ENCODE peak calls at places on chromosomes 2 and 18, in eight cellular contexts. G is body of pancreas, S is lower lobe of right lung, X is thoracic aorta, I is GM12878, U is heart left ventricle, B is upper lobe of left lung, H is upper lobe of right lung. D is an unnamed sample.

GRCh38 chr2:200199005-200199404 is 107.5 kb upstream of the SPATS2L start:
- ATAC-seq in H (peak; percentile 84), B (no peak), S (peak; percentile 62), G (no peak), X (no peak), U (no peak), I (peak; percentile 45), D (no peak)

GRCh38 chr2:46434851-46435273 is 44.5 kb upstream of the TMEM247 start:
- ATAC-seq in I (no peak), B (no peak), S (no peak), G (no peak), H (no peak), X (no peak), U (no peak), D (no peak)

GRCh38 chr2:104493698-104494097 is 360.2 kb upstream of the POU3F3 start:
- ATAC-seq in U (no peak), H (no peak), G (no peak), X (no peak), B (no peak), I (no peak), S (no peak), D (no peak)

GRCh38 chr2:127035212-127035611 is 71.7 kb downstream of the BIN1 start:
- ATAC-seq in B (no peak), G (no peak), U (no peak), S (no peak), X (no peak), I (peak; percentile 75), H (no peak), D (no peak)

GRCh38 chr2:239830718-239831271 is 194.3 kb downstream of the NDUFA10 start:
- ATAC-seq in I (no peak), X (no peak), H (no peak), U (no peak), G (peak; percentile 24), B (no peak), S (no peak), D (peak; percentile 8)

GRCh38 chr2:143254108-143254507 is 124.9 kb downstream of the ARHGAP15 start:
- ATAC-seq in X (no peak), S (no peak), I (no peak), B (no peak), H (no peak), U (no peak), G (no peak), D (no peak)

GRCh38 chr2:168851674-168852320 is 38.4 kb downstream of the SPC25 start:
- ATAC-seq in H (no peak), S (no peak), I (no peak), X (no peak), B (no peak), U (no peak), G (no peak), D (no peak)

GRCh38 chr2:86223098-86223681 is 23.9 kb downstream of the MRPL35 start:
- ATAC-seq in I (no peak), H (peak; percentile 22), U (peak; percentile 83), B (no peak), S (peak; percentile 15), G (peak; percentile 47), X (no peak), D (peak; percentile 88)

GRCh38 chr2:173021939-173022371 is 53.7 kb upstream of the MAP3K20 start:
- ATAC-seq in G (peak; percentile 58), X (no peak), B (peak; percentile 31), S (peak; percentile 62), H (peak; percentile 58), I (no peak), U (peak; percentile 86), D (no peak)

GRCh38 chr2:175832886-175833285 is 169.2 kb downstream of the LNPK start:
- ATAC-seq in X (no peak), G (no peak), B (no peak), H (no peak), S (no peak), I (no peak), U (no peak), D (no peak)

GRCh38 chr2:55906993-55907392 is 16.6 kb downstream of the EFEMP1 start:
- ATAC-seq in X (no peak), H (no peak), U (no peak), B (no peak), I (peak; percentile 38), S (no peak), G (no peak), D (no peak)

GRCh38 chr2:8849322-8849721 is 11.9 kb upstream of the KIDINS220 start:
- ATAC-seq in H (peak; percentile 17), B (no peak), S (no peak), X (no peak), I (no peak), U (no peak), G (no peak), D (no peak)

GRCh38 chr2:183079335-183079775 is 808 bp downstream of the DUSP19 start:
- ATAC-seq in U (peak; percentile 73), G (no peak), S (no peak), H (no peak), B (no peak), X (no peak), I (no peak), D (peak; percentile 44)

GRCh38 chr2:168568476-168569227 is 112.6 kb downstream of the CERS6 start:
- ATAC-seq in B (no peak), S (no peak), H (no peak), U (peak; percentile 62), X (no peak), I (no peak), G (peak; percentile 74), D (peak; percentile 66)

GRCh38 chr2:196592331-196592911 is 47.1 kb upstream of the CCDC150 start:
- ATAC-seq in G (peak; percentile 31), B (peak; percentile 23), X (no peak), H (peak; percentile 37), U (no peak), I (peak; percentile 20), S (no peak), D (peak; percentile 11)

GRCh38 chr2:196591004-196591403 is 48.5 kb upstream of the CCDC150 start:
- ATAC-seq in I (no peak), H (no peak), G (no peak), U (no peak), S (no peak), X (no peak), B (no peak), D (no peak)

GRCh38 chr2:196594158-196594557 is 45.4 kb upstream of the CCDC150 start:
- ATAC-seq in H (no peak), I (no peak), U (no peak), X (no peak), G (no peak), B (no peak), S (no peak), D (no peak)

GRCh38 chr2:196591621-196592022 is 47.9 kb upstream of the CCDC150 start:
- ATAC-seq in X (no peak), I (no peak), G (no peak), U (no peak), H (no peak), S (no peak), B (no peak), D (no peak)

DNA sequence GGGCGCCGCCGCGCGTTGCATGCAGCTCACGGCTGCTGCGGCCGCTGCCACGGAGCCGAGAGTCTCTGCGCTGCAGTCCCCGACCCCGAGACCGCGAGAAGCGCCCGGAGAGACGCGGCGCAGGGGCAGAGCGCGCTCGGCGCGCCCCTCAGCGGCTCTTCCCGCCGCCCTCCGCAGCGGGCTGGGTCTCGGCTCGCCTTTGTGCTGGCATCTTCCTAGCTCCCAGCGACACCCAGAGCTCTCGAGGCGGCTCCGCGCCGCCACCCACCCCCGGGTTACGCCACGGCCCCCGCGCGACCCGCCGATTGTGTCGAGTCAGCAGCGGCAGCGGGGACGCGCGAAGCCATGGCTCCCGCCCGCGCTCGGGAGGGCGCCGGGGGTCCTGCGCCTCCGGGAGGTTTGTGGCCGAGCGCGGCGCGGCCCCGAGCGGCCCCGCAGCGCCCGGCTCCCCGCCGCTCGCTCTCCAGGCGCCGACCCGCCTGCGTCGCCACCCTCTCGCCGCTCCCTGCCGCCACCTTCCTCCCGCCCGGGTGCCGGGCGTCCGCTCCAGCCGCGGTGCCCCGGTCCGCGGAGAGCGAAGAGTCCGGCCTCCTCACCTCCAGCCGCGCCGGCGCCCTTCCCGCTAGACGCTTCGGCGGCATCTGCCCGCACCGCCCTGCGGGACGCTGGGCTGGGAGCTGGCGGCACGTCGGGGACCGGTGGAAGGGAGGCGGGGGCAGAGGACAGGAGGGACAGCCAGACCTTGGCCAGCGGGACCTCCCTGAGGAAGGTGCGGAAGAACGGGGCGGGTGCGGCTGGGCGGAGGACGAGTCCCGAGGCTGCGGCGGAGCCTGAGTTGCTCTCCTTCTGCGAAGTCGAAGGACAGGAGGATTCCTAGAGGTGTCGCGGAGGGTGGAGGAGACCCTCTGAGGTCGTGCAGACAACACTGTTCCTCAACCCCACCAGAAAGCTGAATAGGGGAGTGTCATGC is 46.3 kb upstream of the CCDC150 start:
- ATAC-seq in S (peak; percentile 58), H (peak; percentile 72), B (peak; percentile 67), U (peak; percentile 78), X (peak; percentile 57), I (peak; percentile 83), G (peak; percentile 58), D (peak; percentile 57)
- H3K27ac ChIP-seq in S (peak within 1 kb of the TSS; percentile 65), H (no peak within 1 kb of the TSS), B (no peak within 1 kb of the TSS), U (peak within 1 kb of the TSS; percentile 91), X (peak within 1 kb of the TSS; percentile 91), I (no peak within 1 kb of the TSS), G (no peak within 1 kb of the TSS), D (peak within 1 kb of the TSS; percentile 75)

GRCh38 chr18:21682276-21683051 is 22.1 kb downstream of the ABHD3 start:
- ATAC-seq in B (no peak), U (no peak), I (peak; percentile 32), G (peak; percentile 42), S (peak; percentile 87), X (no peak), H (peak; percentile 84), D (no peak)
- TF ChIP-seq CTCF in B (no peak), U (no peak), I (no peak), G (no peak), S (no peak), X (no peak), H (no peak), D (no peak)

GRCh38 chr2:43210125-43210466 is 16.3 kb downstream of the ZFP36L2 start:
- ATAC-seq in S (no peak), I (no peak), U (no peak), B (no peak), X (no peak), H (no peak), G (no peak), D (no peak)
- H3K27ac ChIP-seq in S (peak overlapping the region; percentile 60), I (no peak overlapping the region), U (no peak overlapping the region), B (no peak overlapping the region), X (no peak overlapping the region), H (peak overlapping the region; percentile 65), G (no peak overlapping the region), D (peak overlapping the region; percentile 74)

GRCh38 chr18:44627245-44627644 is 53.4 kb upstream of the SETBP1 start:
- ATAC-seq in S (no peak), G (no peak), B (no peak), H (no peak), I (no peak), U (no peak), X (peak; percentile 34), D (no peak)

GRCh38 chr18:44624052-44624451 is 56.6 kb upstream of the SETBP1 start:
- ATAC-seq in B (no peak), I (no peak), G (no peak), S (no peak), H (no peak), X (no peak), U (no peak), D (no peak)

GRCh38 chr18:44625367-44625766 is 55.3 kb upstream of the SETBP1 start:
- ATAC-seq in I (no peak), S (no peak), U (no peak), G (no peak), B (no peak), H (no peak), X (no peak), D (no peak)

GRCh38 chr18:44630118-44630517 is 50.6 kb upstream of the SETBP1 start:
- ATAC-seq in G (no peak), S (no peak), B (no peak), U (no peak), X (no peak), I (peak; percentile 83), H (no peak), D (no peak)

GRCh38 chr18:44626807-44627206 is 53.9 kb upstream of the SETBP1 start:
- ATAC-seq in H (no peak), X (no peak), S (no peak), U (peak; percentile 37), B (no peak), G (no peak), I (no peak), D (no peak)
- TF ChIP-seq CTCF in H (no peak), X (no peak), S (no peak), U (no peak), B (no peak), G (no peak), I (no peak), D (no peak)

D was measured in gastroesophageal sphincter.